ENCODE peak calls at places on chromosomes 5 and 9, in four cellular contexts. L, V, R and O are unnamed samples.
A peak's percentile ranks its signal among the peaks of the same experiment; 100 is the strongest.

GRCh38 chr5:35161637-35162248 is 68.5 kb downstream of the PRLR start:
- DNase-seq in L (no peak), V (no peak), R (no peak), O (no peak)

GRCh38 chr5:64649512-64649911 is 40.8 kb upstream of the SHISAL2B start:
- DNase-seq in L (no peak), V (no peak), R (no peak), O (no peak)

GRCh38 chr5:103223031-103223955 is 35.3 kb upstream of the MACIR start:
- DNase-seq in L (no peak), V (peak; percentile 66), R (no peak), O (no peak)

GRCh38 chr5:174229640-174230350 is 184.3 kb downstream of the NSG2 start:
- DNase-seq in L (no peak), V (no peak), R (no peak), O (no peak)

GRCh38 chr5:16497546-16497945 is 31.9 kb upstream of the ZNF622 start:
- DNase-seq in L (no peak), V (no peak), R (no peak), O (no peak)

GRCh38 chr9:4371108-4371507 is 71.2 kb upstream of the GLIS3 start:
- DNase-seq in L (no peak), V (no peak), R (no peak), O (no peak)

GRCh38 chr9:79567671-79568098 is 4.1 kb upstream of the TLE4 start:
- DNase-seq in L (no peak), V (peak; percentile 33), R (no peak), O (no peak)

GRCh38 chr5:74538206-74538661 is 102.3 kb downstream of the ENC1 start:
- DNase-seq in L (peak; percentile 24), V (no peak), R (peak; percentile 27), O (peak; percentile 89)

GRCh38 chr5:20601678-20602100 is 613.7 kb upstream of the CDH18 start:
- DNase-seq in L (no peak), V (peak; percentile 78), R (no peak), O (no peak)

GRCh38 chr5:134224905-134225779 is 731 bp downstream of the PPP2CA start:
- DNase-seq in L (peak; percentile 62), V (peak; percentile 90), R (peak; percentile 71), O (peak; percentile 67)

GRCh38 chr5:31990701-31991110 is 183.4 kb downstream of the GOLPH3 start:
- DNase-seq in L (no peak), V (no peak), R (no peak), O (no peak)

GRCh38 chr5:65803699-65804426 is 81.9 kb downstream of the NLN start:
- DNase-seq in L (no peak), V (no peak), R (no peak), O (no peak)

GRCh38 chr5:9456435-9457042 is 89.3 kb downstream of the SEMA5A start:
- DNase-seq in L (no peak), V (peak; percentile 19), R (no peak), O (no peak)

GRCh38 chr5:161546463-161547301 is at the start of gene GABRB2:
- DNase-seq in L (peak; percentile 61), V (peak; percentile 55), R (no peak), O (peak; percentile 64)

GRCh38 chr9:128428644-128429504 is 8.2 kb downstream of the CERCAM start:
- DNase-seq in L (no peak), V (no peak), R (no peak), O (no peak)

GRCh38 chr5:92952243-92952642 is 628.8 kb downstream of the NR2F1-AS1 start:
- DNase-seq in L (no peak), V (no peak), R (no peak), O (no peak)

GRCh38 chr9:21326526-21327139 is 8.6 kb downstream of the KLHL9 start:
- DNase-seq in L (no peak), V (peak; percentile 73), R (no peak), O (no peak)

GRCh38 chr9:136849960-136850865 is 1.0 kb downstream of the PHPT1 start:
- DNase-seq in L (no peak), V (no peak), R (no peak), O (peak; percentile 78)

GRCh38 chr5:56159521-56159947 is 73.6 kb downstream of the ANKRD55 start:
- DNase-seq in L (no peak), V (no peak), R (no peak), O (no peak)

GRCh38 chr5:109945723-109946480 is 256.2 kb downstream of the MAN2A1 start:
- DNase-seq in L (no peak), V (no peak), R (no peak), O (no peak)

GRCh38 chr9:72478993-72479392 is 42.4 kb upstream of the TMC1 start:
- DNase-seq in L (no peak), V (no peak), R (no peak), O (no peak)

GRCh38 chr9:14219865-14220655 is 93.9 kb downstream of the NFIB start:
- DNase-seq in L (no peak), V (no peak), R (no peak), O (no peak)

GRCh38 chr9:114286146-114286679 is 36.7 kb upstream of the ORM1 start:
- DNase-seq in L (no peak), V (no peak), R (peak; percentile 14), O (no peak)

GRCh38 chr5:135864503-135865443 is 30.3 kb downstream of the SLC25A48 start:
- DNase-seq in L (no peak), V (no peak), R (no peak), O (peak; percentile 55)

GRCh38 chr5:33892419-33893151 is 795 bp upstream of the ADAMTS12 start:
- DNase-seq in L (peak; percentile 10), V (peak; percentile 55), R (peak; percentile 28), O (no peak)

GRCh38 chr5:109705596-109705995 is 15.9 kb downstream of the MAN2A1 start:
- DNase-seq in L (no peak), V (peak; percentile 35), R (no peak), O (no peak)

GRCh38 chr5:100758780-100759179 is 144.3 kb downstream of the ST8SIA4 start:
- DNase-seq in L (no peak), V (no peak), R (no peak), O (no peak)

GRCh38 chr9:90023861-90024260 is 419.0 kb downstream of the GADD45G start:
- DNase-seq in L (no peak), V (no peak), R (no peak), O (no peak)

GRCh38 chr5:126948011-126948355 is 82.4 kb downstream of the MARCHF3 start:
- DNase-seq in L (no peak), V (no peak), R (no peak), O (no peak)

GRCh38 chr5:152532714-152533113 is 127.6 kb upstream of the NMUR2 start:
- DNase-seq in L (no peak), V (peak; percentile 82), R (no peak), O (no peak)

GRCh38 chr5:479566-480319 is 36.8 kb downstream of the EXOC3 start:
- DNase-seq in L (no peak), V (no peak), R (no peak), O (peak; percentile 38)

GRCh38 chr5:2383678-2384025 is 367.8 kb downstream of the IRX2 start:
- DNase-seq in L (no peak), V (no peak), R (no peak), O (no peak)
- H3K27ac ChIP-seq in L (no peak overlapping the region), V (no peak overlapping the region), R (no peak overlapping the region), O (no peak overlapping the region)

DNA sequence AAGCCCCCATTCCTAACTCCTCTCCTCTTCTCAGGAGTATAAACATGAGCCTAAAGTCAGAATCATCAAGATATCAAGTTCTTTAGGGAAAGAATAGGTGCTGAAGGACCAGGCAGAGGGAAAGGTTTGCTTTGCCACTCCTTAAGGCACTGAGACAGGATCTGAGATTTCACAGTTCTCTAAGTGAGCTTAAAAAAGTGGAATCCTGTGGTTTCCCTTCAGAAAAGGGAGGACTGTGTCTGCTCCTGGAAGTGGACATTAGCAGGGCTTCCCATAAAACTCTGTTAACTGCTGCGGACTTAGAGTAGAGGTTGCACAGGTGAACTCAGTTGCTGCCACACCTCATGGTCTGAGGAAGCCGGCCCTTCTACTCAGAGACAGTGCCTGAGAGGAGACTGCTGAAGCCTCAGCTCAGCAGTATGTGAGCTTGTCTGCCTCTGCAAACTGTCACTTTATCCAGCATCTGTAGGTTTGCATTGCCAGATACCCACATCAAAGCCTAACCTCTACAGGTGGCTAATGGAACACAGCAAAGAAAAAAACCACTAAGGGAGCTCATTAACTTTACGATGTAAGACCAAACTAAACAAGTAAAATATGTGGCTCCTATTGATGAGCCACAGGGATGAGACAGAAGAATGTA is 42.9 kb downstream of the RIC1 start:
- DNase-seq in L (no peak), V (no peak), R (no peak), O (no peak)
- H3K27ac ChIP-seq in L (no peak overlapping the region), V (no peak overlapping the region), R (no peak overlapping the region), O (no peak overlapping the region)

GRCh38 chr9:97907632-97908031 is 14.7 kb downstream of the TRMO start:
- DNase-seq in L (no peak), V (no peak), R (no peak), O (no peak)

GRCh38 chr9:97904725-97905124 is 17.6 kb downstream of the TRMO start:
- DNase-seq in L (no peak), V (no peak), R (no peak), O (no peak)

GRCh38 chr9:97905228-97905627 is 17.1 kb downstream of the TRMO start:
- DNase-seq in L (no peak), V (no peak), R (no peak), O (no peak)

GRCh38 chr9:97907051-97907450 is 15.2 kb downstream of the TRMO start:
- DNase-seq in L (no peak), V (no peak), R (no peak), O (no peak)

DNA sequence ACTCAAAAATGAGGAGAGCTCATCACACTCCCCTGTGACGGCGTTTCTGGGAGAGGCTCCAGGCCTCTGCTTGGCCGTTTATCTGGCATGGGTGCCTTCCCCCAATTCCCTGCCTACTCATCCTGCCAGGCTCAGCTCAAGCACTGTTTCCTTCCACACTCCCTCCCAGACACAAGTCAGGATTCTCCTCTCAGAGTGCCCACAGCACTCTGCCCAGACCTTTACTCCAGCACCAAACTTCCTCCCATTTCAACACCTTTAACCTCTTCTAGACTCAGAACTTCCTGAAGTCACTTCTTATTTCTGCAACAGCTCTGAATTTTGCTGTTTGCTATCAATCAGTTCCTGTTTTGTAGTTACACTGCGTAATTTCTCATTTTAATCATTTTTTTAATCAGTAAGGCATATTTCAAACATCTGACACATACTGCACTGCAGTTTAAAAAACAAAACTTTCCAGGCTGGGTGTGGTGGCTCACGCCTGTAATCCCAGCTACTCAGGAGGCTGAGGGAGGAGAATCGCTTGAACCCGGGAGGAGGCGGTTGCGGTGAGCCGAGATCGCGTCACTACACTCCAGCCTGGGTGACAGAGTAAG is 16.0 kb downstream of the TRMO start:
- DNase-seq in L (no peak), V (no peak), R (no peak), O (peak; percentile 52)
- H3K27ac ChIP-seq in L (peak overlapping the region; percentile 59), V (no peak overlapping the region), R (no peak overlapping the region), O (no peak overlapping the region)

DNA sequence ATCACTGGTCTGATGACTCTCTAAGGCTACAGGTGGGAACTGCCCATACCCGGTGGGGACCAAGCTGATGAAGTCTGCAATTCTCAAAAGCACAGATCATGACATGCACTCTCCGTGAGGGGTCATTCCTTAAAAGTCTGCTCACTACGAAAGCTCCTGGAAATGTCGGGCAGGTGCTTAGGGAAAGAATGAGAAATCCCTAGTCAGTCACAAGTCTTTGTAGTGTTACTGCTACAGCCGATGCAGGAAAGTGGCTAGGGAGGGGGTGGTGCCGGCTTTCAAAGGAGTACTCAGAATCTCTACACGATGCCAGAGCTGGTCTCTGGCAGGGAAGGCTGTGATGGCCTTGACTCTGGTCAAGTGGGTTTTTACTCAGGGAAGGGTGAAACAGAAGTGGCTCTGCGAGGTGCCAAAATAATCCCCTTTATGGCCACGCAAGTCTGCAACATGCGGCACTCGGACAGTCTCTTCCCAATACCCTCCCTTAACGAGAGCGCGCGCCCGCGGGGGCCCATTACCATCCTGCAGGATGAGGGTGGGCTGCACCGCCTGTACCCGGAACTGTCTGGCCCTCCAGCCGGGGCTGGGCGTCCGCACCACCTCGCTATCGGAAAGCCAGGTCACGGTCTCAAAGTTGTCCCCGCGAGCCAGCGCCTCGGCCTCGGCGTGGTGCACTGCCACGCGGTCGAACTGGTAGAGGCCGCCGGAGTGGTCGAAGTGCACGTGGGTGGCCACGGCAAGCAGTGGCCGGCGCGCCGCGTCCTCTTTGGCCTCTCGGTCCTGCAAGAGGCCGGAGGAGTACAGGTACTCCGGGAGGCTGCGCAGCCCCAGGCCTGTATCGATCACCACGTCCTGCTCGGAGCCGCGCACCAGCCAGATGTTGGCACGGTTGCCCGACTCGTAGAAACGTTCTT is 993 bp downstream of the MBLAC2 start:
- DNase-seq in L (peak; percentile 32), V (peak; percentile 75), R (no peak), O (peak; percentile 72)
- H3K27ac ChIP-seq in L (peak overlapping the region; percentile 84), V (peak overlapping the region; percentile 67), R (peak overlapping the region; percentile 73), O (peak overlapping the region; percentile 50)